ENCODE peak calls at places on chromosomes 7 and 10, in seven cellular contexts. Q is CD4-positive, alpha-beta memory T cell; Z is fibroblast of pulmonary artery; V is adipocyte; K is WERI-Rb-1; L is AG04450; D is psoas muscle. R is an unnamed sample.
A peak's percentile ranks its signal among the peaks of the same experiment; 100 is the strongest.

GRCh38 chr10:133185421-133185820 is 25.4 kb downstream of the KNDC1 start:
- DNase-seq in Q (no peak), Z (no peak), V (no peak), K (no peak), L (no peak), D (no peak), R (no peak)

GRCh38 chr10:119652361-119652760 is 1.2 kb downstream of the BAG3 start:
- DNase-seq in Q (peak; percentile 62), Z (peak; percentile 73), V (peak; percentile 87), K (no peak), L (peak; percentile 34), D (no peak), R (peak; percentile 68)

GRCh38 chr7:823639-824038 is 8.6 kb upstream of the SUN1 start:
- DNase-seq in Q (no peak), Z (no peak), V (no peak), K (no peak), L (no peak), D (no peak), R (no peak)

GRCh38 chr10:124560377-124560776 is 98.8 kb downstream of the LHPP start:
- DNase-seq in Q (no peak), Z (peak; percentile 75), V (peak; percentile 85), K (peak; percentile 25), L (peak; percentile 16), D (peak; percentile 69), R (no peak)

GRCh38 chr7:411677-412312 is 107.9 kb downstream of the PDGFA start:
- DNase-seq in Q (no peak), Z (no peak), V (no peak), K (no peak), L (no peak), D (no peak), R (no peak)

GRCh38 chr10:33042565-33042964 is 84.5 kb upstream of the ITGB1 start:
- DNase-seq in Q (no peak), Z (no peak), V (no peak), K (no peak), L (no peak), D (no peak), R (no peak)

GRCh38 chr10:16953270-16953669 is 136.0 kb upstream of the RSU1 start:
- DNase-seq in Q (no peak), Z (no peak), V (no peak), K (no peak), L (no peak), D (no peak), R (no peak)

GRCh38 chr7:90595341-90595800 is 750 bp upstream of the CDK14 start:
- DNase-seq in Q (no peak), Z (peak; percentile 39), V (no peak), K (no peak), L (no peak), D (no peak), R (no peak)

GRCh38 chr10:60958892-60959601 is 15.1 kb upstream of the RHOBTB1 start:
- DNase-seq in Q (no peak), Z (peak; percentile 56), V (peak; percentile 22), K (no peak), L (no peak), D (no peak), R (no peak)

GRCh38 chr7:107196834-107197610 is 28.2 kb downstream of the HBP1 start:
- DNase-seq in Q (no peak), Z (no peak), V (no peak), K (no peak), L (no peak), D (no peak), R (no peak)

GRCh38 chr10:103416436-103417147 is 20.2 kb downstream of the PDCD11 start:
- DNase-seq in Q (peak; percentile 60), Z (peak; percentile 84), V (peak; percentile 81), K (peak; percentile 71), L (peak; percentile 21), D (peak; percentile 46), R (peak; percentile 59)

DNA sequence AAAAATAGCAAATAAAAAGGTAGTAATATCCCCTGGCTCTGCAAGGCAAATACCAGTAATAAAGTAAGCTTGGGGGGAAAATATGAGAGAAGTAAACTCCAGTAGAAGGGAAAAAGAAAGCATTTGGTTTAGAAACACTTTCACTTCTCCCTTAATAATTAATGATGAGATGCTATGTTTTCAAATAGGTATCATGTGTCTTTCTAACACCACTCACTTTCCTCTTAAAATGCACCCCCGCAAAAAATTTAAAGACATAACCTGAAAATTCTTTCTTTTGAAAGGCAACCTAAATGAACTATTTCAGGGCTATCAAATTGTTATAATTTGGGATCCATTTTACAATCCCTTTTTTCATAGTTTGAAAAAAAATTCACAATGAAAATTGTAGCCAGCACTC is 240.3 kb downstream of the SNX10 start:
- DNase-seq in Q (no peak), Z (no peak), V (no peak), K (no peak), L (no peak), D (no peak), R (no peak)
- H3K4me3 ChIP-seq in Q (no peak overlapping the region), Z (no peak overlapping the region), V (no peak overlapping the region), K (no peak overlapping the region), L (no peak overlapping the region), D (no peak overlapping the region), R (no peak overlapping the region)

GRCh38 chr10:62690703-62691102 is 113.8 kb upstream of the ADO start:
- DNase-seq in Q (peak; percentile 45), Z (no peak), V (no peak), K (no peak), L (no peak), D (no peak), R (no peak)

GRCh38 chr10:62687230-62687748 is 117.2 kb upstream of the ADO start:
- DNase-seq in Q (no peak), Z (peak; percentile 18), V (no peak), K (no peak), L (no peak), D (no peak), R (no peak)

GRCh38 chr10:62691331-62691730 is 113.2 kb upstream of the ADO start:
- DNase-seq in Q (no peak), Z (no peak), V (no peak), K (no peak), L (no peak), D (no peak), R (no peak)

GRCh38 chr10:62689712-62690111 is 114.8 kb upstream of the ADO start:
- DNase-seq in Q (peak; percentile 35), Z (no peak), V (no peak), K (no peak), L (no peak), D (no peak), R (no peak)

DNA sequence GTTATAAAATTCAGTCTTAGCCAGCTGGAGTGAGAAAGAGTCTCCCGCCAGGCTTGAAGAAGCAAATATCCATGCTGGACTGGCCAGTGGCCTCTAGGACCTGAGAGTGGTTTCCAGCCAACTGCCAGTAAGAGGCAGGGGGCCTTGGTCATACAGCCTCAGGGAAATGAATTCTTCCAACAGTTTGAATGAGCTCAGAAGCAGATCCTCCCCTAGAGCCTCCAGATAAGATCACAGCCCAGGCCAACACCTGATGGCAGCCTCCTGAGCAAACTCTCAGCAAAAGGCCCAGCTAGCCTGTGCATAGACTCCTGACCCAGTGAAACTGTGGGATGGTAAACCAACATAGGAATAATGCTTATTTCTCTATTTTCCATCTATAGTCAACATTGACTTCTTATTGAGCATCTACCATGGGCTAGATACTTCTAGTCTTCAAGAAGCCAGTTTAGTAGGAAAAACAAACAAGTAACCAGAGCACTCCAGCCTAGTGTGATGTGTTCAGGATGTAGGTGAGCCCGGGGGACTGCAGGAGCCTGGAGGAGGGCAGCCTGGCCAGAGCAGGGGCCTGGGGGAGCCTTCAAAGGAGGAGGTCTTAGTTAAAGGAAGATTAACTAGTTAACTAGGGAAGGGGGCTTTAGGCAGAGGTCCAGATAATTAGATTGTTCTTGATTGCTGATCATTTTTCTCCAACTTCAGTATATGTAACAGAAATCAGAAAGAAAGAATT is 115.4 kb upstream of the ADO start:
- DNase-seq in Q (no peak), Z (no peak), V (no peak), K (no peak), L (no peak), D (no peak), R (no peak)
- H3K4me3 ChIP-seq in Q (peak overlapping the region; percentile 15), Z (no peak overlapping the region), V (no peak overlapping the region), K (no peak overlapping the region), L (no peak overlapping the region), D (no peak overlapping the region), R (no peak overlapping the region)

GRCh38 chr7:105876964-105877601 is 684 bp upstream of the ATXN7L1 start:
- DNase-seq in Q (peak; percentile 14), Z (peak; percentile 58), V (peak; percentile 69), K (peak; percentile 68), L (no peak), D (peak; percentile 39), R (no peak)
- H3K4me3 ChIP-seq in Q (peak overlapping the region; percentile 62), Z (peak overlapping the region; percentile 66), V (peak overlapping the region; percentile 88), K (peak overlapping the region; percentile 64), L (peak overlapping the region; percentile 80), D (peak overlapping the region; percentile 81), R (peak overlapping the region; percentile 45)

GRCh38 chr10:27695704-27696103 is 49.9 kb downstream of the MKX start:
- DNase-seq in Q (no peak), Z (no peak), V (no peak), K (no peak), L (no peak), D (no peak), R (no peak)
- H3K4me3 ChIP-seq in Q (no peak overlapping the region), Z (no peak overlapping the region), V (no peak overlapping the region), K (no peak overlapping the region), L (no peak overlapping the region), D (no peak overlapping the region), R (no peak overlapping the region)

R was measured in Jurkat, Clone E6-1.